ENCODE peak calls at places on chromosomes 12 and 14, in four cellular contexts. N, Q, X and G are unnamed samples.

GRCh38 chr14:94562941-94563883 is 2.0 kb downstream of the SERPINA4 start:
- DNase-seq in N (no peak), Q (no peak), X (no peak), G (no peak)

GRCh38 chr12:76216585-76217472 is 131.4 kb downstream of the BBS10 start:
- DNase-seq in N (no peak), Q (no peak), X (no peak), G (no peak)

GRCh38 chr12:116561181-116561821 is 2.1 kb downstream of the MAP1LC3B2 start:
- DNase-seq in N (no peak), Q (no peak), X (no peak), G (no peak)

GRCh38 chr12:22981711-22982110 is 356.7 kb downstream of the ETNK1 start:
- DNase-seq in N (no peak), Q (no peak), X (no peak), G (no peak)

GRCh38 chr14:99727096-99727870 is 43.2 kb downstream of the CYP46A1 start:
- DNase-seq in N (no peak), Q (no peak), X (no peak), G (no peak)

GRCh38 chr12:49108958-49109404 is 1.7 kb downstream of the LMBR1L start:
- DNase-seq in N (no peak), Q (no peak), X (peak; percentile 80), G (no peak)

GRCh38 chr12:71589478-71589881 is 74.2 kb downstream of the ZFC3H1 start:
- DNase-seq in N (no peak), Q (no peak), X (no peak), G (no peak)

GRCh38 chr12:89708793-89709156 is at the start of gene ATP2B1:
- DNase-seq in N (peak; percentile 71), Q (peak; percentile 37), X (peak; percentile 87), G (no peak)

GRCh38 chr14:33839193-33840076 is 111.4 kb downstream of the EGLN3 start:
- DNase-seq in N (peak; percentile 47), Q (peak; percentile 100), X (peak; percentile 61), G (no peak)

GRCh38 chr12:11863478-11863906 is 207.2 kb upstream of the BCL2L14 start:
- DNase-seq in N (peak; percentile 24), Q (no peak), X (peak; percentile 65), G (no peak)

GRCh38 chr14:101623685-101624444 is 62.6 kb downstream of the DIO3 start:
- DNase-seq in N (no peak), Q (no peak), X (no peak), G (no peak)

GRCh38 chr12:62849398-62849797 is 85.6 kb downstream of the PPM1H start:
- DNase-seq in N (no peak), Q (no peak), X (no peak), G (no peak)

GRCh38 chr14:101235872-101236221 is 325.4 kb upstream of the DIO3 start:
- DNase-seq in N (no peak), Q (no peak), X (no peak), G (no peak)

GRCh38 chr14:103545915-103546650 is 16.4 kb downstream of the BAG5 start:
- DNase-seq in N (no peak), Q (no peak), X (no peak), G (no peak)

GRCh38 chr14:69715725-69716482 is 51.0 kb upstream of the SRSF5 start:
- DNase-seq in N (peak; percentile 47), Q (peak; percentile 82), X (peak; percentile 78), G (peak; percentile 45)

GRCh38 chr14:47246367-47246766 is 429.0 kb downstream of the MDGA2 start:
- DNase-seq in N (no peak), Q (no peak), X (no peak), G (no peak)

GRCh38 chr14:32404784-32405573 is 75.9 kb downstream of the AKAP6 start:
- DNase-seq in N (no peak), Q (no peak), X (no peak), G (no peak)

GRCh38 chr14:101444116-101444515 is 117.2 kb upstream of the DIO3 start:
- DNase-seq in N (no peak), Q (no peak), X (no peak), G (peak; percentile 21)

GRCh38 chr12:64890873-64891468 is 66.5 kb downstream of the TBC1D30 start:
- DNase-seq in N (no peak), Q (peak; percentile 82), X (no peak), G (no peak)

GRCh38 chr12:104435765-104436164 is 21.0 kb upstream of the CHST11 start:
- DNase-seq in N (no peak), Q (no peak), X (no peak), G (no peak)

GRCh38 chr14:57319636-57320035 is 50.9 kb downstream of the AP5M1 start:
- DNase-seq in N (no peak), Q (no peak), X (no peak), G (no peak)

GRCh38 chr12:123908884-123909807 is 63.5 kb downstream of the CCDC92 start:
- DNase-seq in N (no peak), Q (no peak), X (no peak), G (no peak)

GRCh38 chr14:54637829-54638446 is 71.0 kb downstream of the SAMD4A start:
- DNase-seq in N (no peak), Q (no peak), X (no peak), G (no peak)

GRCh38 chr12:92675092-92675865 is 27.5 kb upstream of the PLEKHG7 start:
- DNase-seq in N (no peak), Q (no peak), X (no peak), G (no peak)

GRCh38 chr12:5557906-5558305 is 126.0 kb downstream of the NTF3 start:
- DNase-seq in N (no peak), Q (no peak), X (no peak), G (no peak)

GRCh38 chr14:80784824-80785223 is 156.7 kb downstream of the CEP128 start:
- DNase-seq in N (peak; percentile 1), Q (no peak), X (no peak), G (no peak)

GRCh38 chr14:90275820-90276219 is 19.5 kb downstream of the PSMC1 start:
- DNase-seq in N (no peak), Q (no peak), X (no peak), G (no peak)

GRCh38 chr12:42299392-42300308 is 26.2 kb downstream of the ZCRB1 start:
- DNase-seq in N (no peak), Q (no peak), X (no peak), G (peak; percentile 28)

GRCh38 chr12:49358548-49359141 is 8.6 kb upstream of the SPATS2 start:
- DNase-seq in N (peak; percentile 24), Q (peak; percentile 78), X (peak; percentile 71), G (no peak)

GRCh38 chr12:29032431-29032830 is 116.6 kb upstream of the FAR2 start:
- DNase-seq in N (no peak), Q (no peak), X (no peak), G (no peak)